ENCODE peak calls at places on chromosome 20, in nine cellular contexts. One of them, this sample, is unnamed.

GRCh38 chr20:20360464-20360863 is 7.4 kb upstream of the INSM1 start:
- DNase-seq in K562: peak; percentile 44
- DNase-seq in H1: no peak
- DNase-seq in A549: peak; percentile 61
- DNase-seq in HepG2: peak; percentile 67
- DNase-seq in WTC11: peak; percentile 45
- DNase-seq in NB4: peak; percentile 70
- DNase-seq in SK-N-SH: peak; percentile 79
- DNase-seq in endothelial cell of umbilical vein: peak; percentile 69
- DNase-seq in this sample: peak; percentile 40

GRCh38 chr20:2518096-2518495 is 9.4 kb upstream of the ZNF343 start:
- DNase-seq in A549: no peak
- DNase-seq in WTC11: no peak
- DNase-seq in K562: no peak
- DNase-seq in HepG2: no peak
- DNase-seq in NB4: no peak
- DNase-seq in SK-N-SH: no peak
- DNase-seq in H1: no peak
- DNase-seq in endothelial cell of umbilical vein: no peak
- DNase-seq in this sample: no peak

GRCh38 chr20:2387180-2387577 is 6.5 kb downstream of the TGM6 start:
- DNase-seq in SK-N-SH: peak; percentile 44
- DNase-seq in WTC11: peak; percentile 73
- DNase-seq in A549: peak; percentile 51
- DNase-seq in NB4: peak; percentile 70
- DNase-seq in K562: peak; percentile 63
- DNase-seq in HepG2: peak; percentile 48
- DNase-seq in endothelial cell of umbilical vein: peak; percentile 33
- DNase-seq in H1: peak; percentile 86
- DNase-seq in this sample: peak; percentile 39

GRCh38 chr20:3924304-3925112 is 35.3 kb downstream of the PANK2 start:
- DNase-seq in WTC11: no peak
- DNase-seq in endothelial cell of umbilical vein: no peak
- DNase-seq in H1: no peak
- DNase-seq in K562: no peak
- DNase-seq in HepG2: no peak
- DNase-seq in NB4: no peak
- DNase-seq in SK-N-SH: no peak
- DNase-seq in A549: no peak
- DNase-seq in this sample: no peak

GRCh38 chr20:3935956-3936340 is 46.8 kb downstream of the PANK2 start:
- DNase-seq in WTC11: no peak
- DNase-seq in SK-N-SH: no peak
- DNase-seq in HepG2: no peak
- DNase-seq in K562: no peak
- DNase-seq in endothelial cell of umbilical vein: no peak
- DNase-seq in H1: no peak
- DNase-seq in NB4: no peak
- DNase-seq in A549: no peak
- DNase-seq in this sample: no peak

GRCh38 chr20:20489623-20490341 is 121.9 kb downstream of the INSM1 start:
- DNase-seq in NB4: no peak
- DNase-seq in endothelial cell of umbilical vein: no peak
- DNase-seq in H1: no peak
- DNase-seq in WTC11: no peak
- DNase-seq in K562: no peak
- DNase-seq in SK-N-SH: no peak
- DNase-seq in A549: no peak
- DNase-seq in HepG2: no peak
- DNase-seq in this sample: no peak

GRCh38 chr20:20549267-20549612 is 163.2 kb downstream of the RALGAPA2 start:
- DNase-seq in SK-N-SH: no peak
- DNase-seq in NB4: no peak
- DNase-seq in WTC11: no peak
- DNase-seq in K562: no peak
- DNase-seq in HepG2: no peak
- DNase-seq in A549: no peak
- DNase-seq in endothelial cell of umbilical vein: no peak
- DNase-seq in H1: no peak
- DNase-seq in this sample: no peak

GRCh38 chr20:4597215-4597614 is 124.5 kb upstream of the PRND start:
- DNase-seq in A549: no peak
- DNase-seq in K562: no peak
- DNase-seq in SK-N-SH: no peak
- DNase-seq in NB4: no peak
- DNase-seq in WTC11: no peak
- DNase-seq in endothelial cell of umbilical vein: no peak
- DNase-seq in H1: no peak
- DNase-seq in HepG2: no peak
- DNase-seq in this sample: no peak

GRCh38 chr20:25013478-25014380 is 21.2 kb upstream of the APMAP start:
- DNase-seq in endothelial cell of umbilical vein: no peak
- DNase-seq in K562: no peak
- DNase-seq in HepG2: no peak
- DNase-seq in H1: no peak
- DNase-seq in NB4: no peak
- DNase-seq in WTC11: no peak
- DNase-seq in SK-N-SH: no peak
- DNase-seq in A549: no peak
- DNase-seq in this sample: no peak

GRCh38 chr20:58504566-58504965 is 10.6 kb downstream of the APCDD1L start:
- DNase-seq in WTC11: no peak
- DNase-seq in SK-N-SH: no peak
- DNase-seq in A549: no peak
- DNase-seq in K562: no peak
- DNase-seq in HepG2: no peak
- DNase-seq in endothelial cell of umbilical vein: no peak
- DNase-seq in H1: no peak
- DNase-seq in NB4: no peak
- DNase-seq in this sample: no peak

GRCh38 chr20:11591965-11592364 is 325.7 kb upstream of the BTBD3 start:
- DNase-seq in A549: no peak
- DNase-seq in SK-N-SH: no peak
- DNase-seq in NB4: no peak
- DNase-seq in HepG2: no peak
- DNase-seq in K562: no peak
- DNase-seq in H1: no peak
- DNase-seq in endothelial cell of umbilical vein: no peak
- DNase-seq in WTC11: no peak
- DNase-seq in this sample: no peak

GRCh38 chr20:36277546-36277945 is 28.6 kb upstream of the DLGAP4 start:
- DNase-seq in HepG2: no peak
- DNase-seq in WTC11: no peak
- DNase-seq in SK-N-SH: no peak
- DNase-seq in K562: no peak
- DNase-seq in H1: peak; percentile 34
- DNase-seq in NB4: no peak
- DNase-seq in endothelial cell of umbilical vein: no peak
- DNase-seq in A549: no peak
- DNase-seq in this sample: no peak

GRCh38 chr20:48607544-48607865 is 220.3 kb downstream of the PREX1 start:
- DNase-seq in H1: no peak
- DNase-seq in A549: no peak
- DNase-seq in HepG2: no peak
- DNase-seq in endothelial cell of umbilical vein: no peak
- DNase-seq in SK-N-SH: no peak
- DNase-seq in WTC11: no peak
- DNase-seq in K562: no peak
- DNase-seq in NB4: no peak
- DNase-seq in this sample: no peak

GRCh38 chr20:38165966-38166706 is 1.1 kb upstream of the TGM2 start:
- DNase-seq in endothelial cell of umbilical vein: peak; percentile 49
- DNase-seq in NB4: no peak
- DNase-seq in HepG2: peak; percentile 55
- DNase-seq in SK-N-SH: no peak
- DNase-seq in WTC11: no peak
- DNase-seq in A549: no peak
- DNase-seq in K562: no peak
- DNase-seq in H1: no peak
- DNase-seq in this sample: no peak

DNA sequence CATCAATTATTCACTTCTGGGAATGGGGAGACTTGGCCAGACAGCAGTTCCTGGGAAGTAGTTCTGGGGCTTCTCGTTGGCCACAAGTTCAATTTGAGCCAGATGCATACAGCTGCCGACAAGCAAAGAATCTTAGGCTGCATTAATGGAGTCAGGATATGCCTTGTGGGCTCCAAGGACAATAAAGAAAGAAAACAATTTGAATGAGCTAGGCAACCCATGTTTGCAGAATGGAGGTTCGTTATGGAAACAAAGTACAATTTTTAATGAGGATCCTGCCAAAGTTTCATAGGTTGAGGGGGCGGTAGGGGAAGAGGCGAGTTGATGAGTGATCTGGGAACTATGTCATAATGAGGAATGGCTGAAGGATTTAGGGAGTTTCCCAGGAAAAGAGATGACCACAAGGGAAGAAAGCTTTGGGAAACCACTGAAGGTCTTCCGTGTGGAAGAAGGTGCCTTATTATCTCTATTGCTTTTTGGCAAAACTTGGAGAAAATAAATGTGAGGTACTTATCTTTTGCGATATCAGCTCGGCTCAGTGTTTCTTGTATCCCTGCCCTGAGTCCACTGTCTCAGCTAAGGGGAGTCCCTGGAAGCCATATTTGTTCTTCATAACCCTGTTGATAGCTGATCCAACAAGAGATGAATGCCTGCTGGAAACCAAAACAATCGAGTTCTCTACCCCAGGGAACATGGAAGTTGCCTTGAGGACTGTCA is 181.0 kb upstream of the ZNF217 start:
- DNase-seq in HepG2: no peak
- DNase-seq in K562: no peak
- DNase-seq in A549: peak; percentile 87
- DNase-seq in H1: no peak
- DNase-seq in WTC11: no peak
- DNase-seq in NB4: no peak
- DNase-seq in SK-N-SH: no peak
- DNase-seq in endothelial cell of umbilical vein: peak; percentile 44
- DNase-seq in this sample: peak; percentile 54
- TF ChIP-seq MAX in HepG2: no peak
- TF ChIP-seq MAX in K562: no peak
- TF ChIP-seq MAX in A549: peak; percentile 40
- TF ChIP-seq MAX in H1: no peak
- TF ChIP-seq MAX in WTC11: no peak
- TF ChIP-seq MAX in NB4: no peak
- TF ChIP-seq MAX in SK-N-SH: no peak
- TF ChIP-seq MAX in endothelial cell of umbilical vein: no peak
- TF ChIP-seq MAX in this sample: peak; percentile 18

DNA sequence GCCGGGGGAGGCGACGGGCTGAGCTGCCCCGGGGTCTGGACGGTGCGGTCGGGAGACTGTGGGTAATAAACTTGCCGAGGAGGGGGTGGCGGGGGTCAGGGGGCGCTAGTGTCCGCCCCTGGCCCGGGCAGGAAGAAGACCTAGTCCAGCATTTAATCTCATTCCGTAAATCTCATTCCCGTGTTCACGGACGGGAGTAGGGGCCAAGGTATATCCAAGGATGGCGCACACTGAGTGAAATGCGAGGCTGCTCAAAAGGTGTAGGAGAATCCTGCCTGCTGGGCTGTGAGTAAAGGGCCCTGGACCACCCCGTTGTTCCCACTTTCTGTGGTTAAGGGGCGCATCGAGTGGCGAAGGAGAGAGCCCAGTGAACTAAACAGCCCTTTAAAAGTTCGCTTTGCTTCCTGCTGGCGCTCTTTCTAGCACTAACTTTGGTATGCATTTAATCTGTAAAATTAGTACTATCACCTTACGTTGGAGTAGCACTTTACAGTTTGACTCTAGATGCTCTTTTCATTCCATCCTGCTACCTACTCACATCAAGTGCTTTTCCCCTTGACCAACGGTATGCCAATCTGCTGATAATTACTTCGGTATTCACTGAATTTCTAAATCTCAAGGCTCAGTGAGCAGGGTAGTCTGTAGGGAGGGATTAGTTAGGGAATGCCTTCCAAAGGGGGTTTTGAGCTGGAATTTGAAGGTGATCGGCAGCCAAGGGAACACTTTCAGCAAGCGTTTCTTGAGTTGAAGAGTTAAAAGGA is 730 bp downstream of the PARD6B start:
- DNase-seq in endothelial cell of umbilical vein: no peak
- DNase-seq in A549: peak; percentile 41
- DNase-seq in NB4: no peak
- DNase-seq in H1: no peak
- DNase-seq in K562: peak; percentile 45
- DNase-seq in HepG2: peak; percentile 60
- DNase-seq in WTC11: peak; percentile 21
- DNase-seq in SK-N-SH: no peak
- DNase-seq in this sample: no peak
- TF ChIP-seq MAX in endothelial cell of umbilical vein: no peak
- TF ChIP-seq MAX in A549: no peak
- TF ChIP-seq MAX in NB4: no peak
- TF ChIP-seq MAX in H1: no peak
- TF ChIP-seq MAX in K562: no peak
- TF ChIP-seq MAX in HepG2: no peak
- TF ChIP-seq MAX in WTC11: no peak
- TF ChIP-seq MAX in SK-N-SH: no peak
- TF ChIP-seq MAX in this sample: no peak

DNA sequence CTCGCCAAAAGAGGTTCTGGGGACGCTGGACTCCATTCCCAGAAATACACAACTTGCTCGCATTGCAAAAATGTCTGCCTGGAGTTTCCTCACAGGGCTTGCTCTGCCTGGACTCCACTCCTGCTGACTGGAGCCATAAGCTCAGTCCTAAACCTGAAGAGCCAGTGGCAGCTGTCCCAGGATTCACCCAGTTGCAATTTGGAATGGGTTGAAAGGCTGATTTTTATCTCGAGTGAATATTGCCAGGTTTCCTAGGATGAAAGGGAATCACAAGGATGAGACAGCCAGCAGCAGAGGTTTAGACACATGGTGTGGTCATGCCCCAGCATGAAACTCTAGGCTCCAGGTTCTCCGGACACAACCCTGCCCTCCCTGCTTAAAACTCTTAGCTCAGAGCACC is 223.3 kb downstream of the BMP7 start:
- DNase-seq in H1: no peak
- DNase-seq in WTC11: no peak
- DNase-seq in K562: no peak
- DNase-seq in HepG2: no peak
- DNase-seq in SK-N-SH: no peak
- DNase-seq in NB4: no peak
- DNase-seq in endothelial cell of umbilical vein: no peak
- DNase-seq in A549: no peak
- DNase-seq in this sample: no peak
- TF ChIP-seq MAX in H1: no peak
- TF ChIP-seq MAX in WTC11: no peak
- TF ChIP-seq MAX in K562: no peak
- TF ChIP-seq MAX in HepG2: no peak
- TF ChIP-seq MAX in SK-N-SH: no peak
- TF ChIP-seq MAX in NB4: no peak
- TF ChIP-seq MAX in endothelial cell of umbilical vein: no peak
- TF ChIP-seq MAX in A549: no peak
- TF ChIP-seq MAX in this sample: no peak

DNA sequence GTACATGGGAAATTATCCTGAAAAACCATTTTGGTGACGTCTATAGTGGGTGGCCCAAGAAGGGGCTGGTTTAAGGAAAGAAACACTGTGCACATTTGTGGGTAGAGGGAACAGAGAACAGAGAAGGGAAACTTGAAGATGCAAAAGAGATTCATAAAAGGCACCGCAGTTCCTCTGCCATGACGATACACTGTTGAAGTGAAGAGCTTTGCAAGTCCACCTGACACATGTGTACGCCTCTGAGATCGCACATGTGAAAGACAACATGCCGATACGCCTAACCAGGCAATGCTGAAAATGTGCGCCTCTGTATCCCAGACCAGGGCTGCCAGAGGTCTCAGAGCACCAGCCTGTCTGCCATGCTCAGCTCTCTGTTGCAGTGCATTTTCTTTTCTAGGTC is 180.9 kb downstream of the KIF16B start:
- DNase-seq in HepG2: no peak
- DNase-seq in A549: no peak
- DNase-seq in K562: no peak
- DNase-seq in WTC11: no peak
- DNase-seq in H1: no peak
- DNase-seq in NB4: no peak
- DNase-seq in endothelial cell of umbilical vein: no peak
- DNase-seq in SK-N-SH: no peak
- DNase-seq in this sample: no peak
- TF ChIP-seq MAX in HepG2: no peak
- TF ChIP-seq MAX in A549: no peak
- TF ChIP-seq MAX in K562: no peak
- TF ChIP-seq MAX in WTC11: no peak
- TF ChIP-seq MAX in H1: no peak
- TF ChIP-seq MAX in NB4: no peak
- TF ChIP-seq MAX in endothelial cell of umbilical vein: no peak
- TF ChIP-seq MAX in SK-N-SH: no peak
- TF ChIP-seq MAX in this sample: no peak

This sample was measured in HCT116.